ENCODE peak calls at places on chromosomes 7 and 10, in nine cellular contexts. Z, J, W, M, G, X, A, D and E are unnamed samples.

GRCh38 chr7:106485031-106485551 is 175.9 kb downstream of the CCDC71L start:
- DNase-seq in A (no peak), G (no peak), J (peak), X (peak), M (peak), D (no peak), Z (no peak), W (no peak), E (no peak)

GRCh38 chr7:151311294-151311864 is 30.2 kb upstream of the NUB1 start:
- DNase-seq in Z (no peak), M (peak), D (peak), A (peak), J (peak), X (no peak), W (no peak), G (no peak), E (no peak)

GRCh38 chr7:111855161-111855841 is 293.0 kb upstream of the IMMP2L start:
- DNase-seq in G (no peak), X (peak), A (no peak), M (no peak), J (peak), W (no peak), Z (no peak), D (peak), E (no peak)

GRCh38 chr7:47962262-47962661 is 14.0 kb upstream of the PKD1L1 start:
- DNase-seq in D (no peak), M (no peak), X (no peak), W (no peak), Z (no peak), G (no peak), A (no peak), J (no peak), E (no peak)

GRCh38 chr10:18097524-18097923 is 42.7 kb upstream of the CACNB2 start:
- DNase-seq in D (no peak), Z (no peak), W (no peak), G (no peak), X (peak), A (no peak), M (no peak), J (no peak), E (no peak)

GRCh38 chr7:159122276-159122675 is 22.4 kb downstream of the VIPR2 start:
- DNase-seq in A (no peak), W (no peak), X (no peak), M (peak), J (no peak), G (no peak), Z (peak), D (no peak), E (no peak)

GRCh38 chr7:128045766-128046165 is 14.5 kb upstream of the LRRC4 start:
- DNase-seq in D (no peak), G (no peak), M (no peak), W (no peak), J (no peak), A (no peak), X (no peak), Z (no peak), E (no peak)

GRCh38 chr10:117823980-117824379 is 222.8 kb downstream of the RAB11FIP2 start:
- DNase-seq in X (no peak), Z (no peak), W (no peak), J (no peak), A (no peak), D (no peak), M (no peak), G (no peak), E (no peak)

GRCh38 chr7:111933614-111934013 is 272.6 kb downstream of the DOCK4 start:
- DNase-seq in G (no peak), M (no peak), A (no peak), J (no peak), D (no peak), Z (no peak), X (no peak), W (no peak), E (no peak)

GRCh38 chr10:480928-481551 is 208.4 kb downstream of the DIP2C start:
- DNase-seq in J (peak), W (no peak), G (no peak), M (peak), Z (peak), X (peak), A (peak), D (no peak), E (no peak)

GRCh38 chr7:40147371-40148246 is 12.8 kb downstream of the SUGCT start:
- DNase-seq in D (no peak), W (no peak), Z (no peak), A (no peak), X (no peak), G (no peak), J (no peak), M (no peak), E (no peak)

GRCh38 chr7:14377646-14378266 is 388.3 kb upstream of the ETV1 start:
- DNase-seq in G (no peak), Z (no peak), W (no peak), J (no peak), A (no peak), M (no peak), D (no peak), X (peak), E (no peak)

GRCh38 chr10:131727612-131728011 is 173.2 kb upstream of the PPP2R2D start:
- DNase-seq in X (no peak), W (no peak), G (no peak), Z (peak), M (peak), D (no peak), A (no peak), J (no peak), E (no peak)

GRCh38 chr7:140506788-140507464 is 27.6 kb upstream of the MKRN1 start:
- DNase-seq in Z (no peak), J (peak), D (no peak), W (peak), A (peak), G (peak), M (no peak), X (peak), E (no peak)

GRCh38 chr7:148561099-148561498 is 29.5 kb upstream of the C7orf33 start:
- DNase-seq in W (no peak), A (no peak), M (no peak), J (no peak), Z (no peak), G (no peak), D (no peak), X (no peak), E (no peak)

GRCh38 chr7:20713792-20714191 is 72.9 kb downstream of the SP8 start:
- DNase-seq in W (no peak), Z (no peak), X (no peak), J (no peak), A (no peak), G (no peak), M (no peak), D (no peak), E (no peak)

GRCh38 chr10:130782467-130782866 is 529.1 kb downstream of the TCERG1L start:
- DNase-seq in D (no peak), X (no peak), G (no peak), A (no peak), J (no peak), Z (no peak), W (no peak), M (no peak), E (no peak)

GRCh38 chr10:100618091-100618615 is 82.4 kb downstream of the HIF1AN start:
- DNase-seq in W (no peak), A (no peak), X (no peak), D (no peak), Z (no peak), M (no peak), J (no peak), G (no peak), E (no peak)

GRCh38 chr7:12158334-12159060 is 52.6 kb upstream of the TMEM106B start:
- DNase-seq in W (no peak), A (no peak), J (no peak), X (peak), Z (no peak), M (no peak), D (no peak), G (no peak), E (no peak)

GRCh38 chr7:74379938-74380337 is 73.8 kb upstream of the GTF2IRD1 start:
- DNase-seq in D (no peak), G (no peak), W (peak), M (peak), X (no peak), A (no peak), Z (no peak), J (no peak), E (no peak)

GRCh38 chr10:43076311-43076875 is 476 bp upstream of the RET start:
- DNase-seq in Z (no peak), A (no peak), W (peak), X (no peak), M (no peak), D (no peak), G (no peak), J (peak), E (no peak)
- H3K4me3 ChIP-seq in Z (peak), A (peak), W (peak), X (peak), M (peak), D (no peak), G (peak), J (peak), E (peak)

GRCh38 chr7:138514044-138514443 is 54.0 kb downstream of the TRIM24 start:
- DNase-seq in J (peak), G (no peak), A (no peak), Z (no peak), W (no peak), M (no peak), D (no peak), X (no peak), E (no peak)
- H3K27ac ChIP-seq in J (no peak), G (no peak), A (no peak), Z (no peak), W (no peak), M (no peak), D (no peak), X (no peak), E (no peak)

GRCh38 chr7:102292813-102293798 is 6.4 kb downstream of the SH2B2 start:
- DNase-seq in D (no peak), M (no peak), J (no peak), G (no peak), X (no peak), Z (no peak), W (no peak), A (no peak), E (no peak)

GRCh38 chr7:102294589-102294988 is 7.9 kb downstream of the SH2B2 start:
- DNase-seq in J (no peak), A (no peak), M (no peak), D (no peak), X (no peak), W (no peak), G (no peak), Z (no peak), E (no peak)

GRCh38 chr7:102291056-102291915 is 4.6 kb downstream of the SH2B2 start:
- DNase-seq in X (no peak), J (no peak), D (peak), W (no peak), Z (peak), A (no peak), M (no peak), G (no peak), E (no peak)

GRCh38 chr7:102289051-102289450 is 2.4 kb downstream of the SH2B2 start:
- DNase-seq in Z (peak), A (no peak), M (no peak), J (no peak), D (peak), W (no peak), G (no peak), X (no peak), E (no peak)

GRCh38 chr7:102291916-102292267 is 5.2 kb downstream of the SH2B2 start:
- DNase-seq in G (no peak), M (no peak), Z (no peak), W (no peak), X (no peak), A (no peak), D (no peak), J (no peak), E (no peak)
- H3K4me3 ChIP-seq in G (no peak), M (no peak), Z (no peak), W (no peak), X (no peak), A (no peak), D (peak), J (no peak), E (no peak)

GRCh38 chr7:96936621-96937020 is 68.7 kb upstream of the DLX6 start:
- DNase-seq in G (no peak), W (no peak), J (no peak), Z (no peak), A (no peak), D (no peak), X (no peak), M (no peak), E (no peak)

GRCh38 chr7:96933067-96933645 is 72.2 kb upstream of the DLX6 start:
- DNase-seq in Z (no peak), J (no peak), X (no peak), W (no peak), M (no peak), D (no peak), A (no peak), G (no peak), E (no peak)

GRCh38 chr7:96928965-96929364 is 76.4 kb upstream of the DLX6 start:
- DNase-seq in M (no peak), G (no peak), W (no peak), A (no peak), D (no peak), J (no peak), Z (no peak), X (no peak), E (no peak)

GRCh38 chr7:96927131-96927530 is 78.2 kb upstream of the DLX6 start:
- DNase-seq in M (no peak), X (no peak), A (no peak), W (no peak), J (no peak), D (no peak), Z (no peak), G (no peak), E (no peak)

DNA sequence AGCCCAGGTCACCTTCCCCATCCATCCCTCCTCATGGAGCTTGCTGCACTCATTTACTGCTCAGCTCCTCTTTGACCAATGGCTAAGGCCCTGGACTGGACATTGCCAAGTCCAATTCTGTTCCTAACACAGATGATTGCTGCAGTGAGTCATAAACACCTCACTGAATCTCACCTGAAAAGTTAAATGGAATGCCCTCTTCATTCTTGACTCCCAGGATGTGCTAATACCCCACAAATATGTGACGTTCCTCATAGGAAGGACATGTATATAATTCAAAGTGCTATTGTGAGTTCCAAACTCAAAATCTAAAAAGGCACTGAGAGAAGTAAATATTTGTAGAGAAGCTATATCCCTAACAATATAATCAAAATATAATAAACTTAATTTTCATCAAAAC is 73.5 kb upstream of the DLX6 start:
- DNase-seq in A (no peak), Z (no peak), G (no peak), J (no peak), M (no peak), X (no peak), W (no peak), D (no peak), E (no peak)
- H3K27ac ChIP-seq in A (no peak), Z (no peak), G (no peak), J (no peak), M (no peak), X (no peak), W (no peak), D (no peak), E (no peak)

GRCh38 chr7:2502647-2502966 is 17.0 kb upstream of the LFNG start:
- DNase-seq in G (no peak), J (no peak), W (no peak), D (no peak), Z (no peak), M (no peak), A (no peak), X (no peak), E (no peak)
- H3K4me3 ChIP-seq in G (no peak), J (no peak), W (no peak), D (no peak), Z (no peak), M (no peak), A (no peak), X (no peak), E (no peak)

DNA sequence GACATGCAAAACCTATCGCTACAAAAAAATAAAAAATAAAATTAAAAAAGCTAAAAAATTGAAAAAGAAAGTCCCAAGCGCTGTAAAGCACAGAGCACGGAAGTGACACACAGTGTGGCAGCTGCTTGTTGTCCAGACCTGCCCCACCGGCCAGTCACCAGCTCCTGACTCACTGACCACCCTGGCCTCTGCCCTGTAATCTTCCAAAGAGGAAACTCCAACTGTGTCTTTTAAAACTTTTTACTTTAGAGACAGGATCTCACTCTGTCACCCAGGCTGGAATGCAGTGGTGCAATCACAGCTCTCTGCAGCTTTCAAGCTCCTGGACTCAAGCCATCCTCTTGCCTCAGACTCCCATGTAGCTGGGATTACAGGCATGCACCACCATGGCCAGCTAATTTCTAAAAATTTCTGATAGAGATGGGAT is 23.6 kb downstream of the GNA12 start:
- DNase-seq in D (no peak), J (peak), W (peak), X (peak), G (peak), Z (peak), M (peak), A (peak), E (peak)
- H3K27ac ChIP-seq in D (peak), J (peak), W (peak), X (peak), G (peak), Z (peak), M (peak), A (no peak), E (no peak)